ENCODE peak calls at places on chromosomes 7 and 10, in five cellular contexts. One of them, this sample, is unnamed.
A peak's percentile ranks its signal among the peaks of the same experiment; 100 is the strongest.

GRCh38 chr10:63636812-63637211 is 115.6 kb downstream of the REEP3 start:
- DNase-seq in CD4-positive, alpha-beta T cell: no peak
- DNase-seq in colonic mucosa: no peak
- DNase-seq in osteoblast: no peak
- DNase-seq in cardiac fibroblast: no peak
- DNase-seq in this sample: no peak

GRCh38 chr10:27245846-27246245 is 5.2 kb upstream of the ACBD5 start:
- DNase-seq in CD4-positive, alpha-beta T cell: no peak
- DNase-seq in colonic mucosa: no peak
- DNase-seq in osteoblast: no peak
- DNase-seq in cardiac fibroblast: no peak
- DNase-seq in this sample: no peak

GRCh38 chr7:88226886-88227516 is 7.2 kb upstream of the SRI start:
- DNase-seq in CD4-positive, alpha-beta T cell: no peak
- DNase-seq in colonic mucosa: peak; percentile 82
- DNase-seq in osteoblast: peak; percentile 38
- DNase-seq in cardiac fibroblast: peak; percentile 78
- DNase-seq in this sample: peak; percentile 78

GRCh38 chr7:21454182-21454581 is 26.3 kb downstream of the SP4 start:
- DNase-seq in CD4-positive, alpha-beta T cell: no peak
- DNase-seq in colonic mucosa: no peak
- DNase-seq in osteoblast: no peak
- DNase-seq in cardiac fibroblast: no peak
- DNase-seq in this sample: no peak

GRCh38 chr7:36526720-36527548 is 137.3 kb downstream of the ANLN start:
- DNase-seq in CD4-positive, alpha-beta T cell: no peak
- DNase-seq in colonic mucosa: no peak
- DNase-seq in osteoblast: no peak
- DNase-seq in cardiac fibroblast: peak; percentile 38
- DNase-seq in this sample: no peak

GRCh38 chr7:151247611-151248176 is 800 bp downstream of the SMARCD3 start:
- DNase-seq in CD4-positive, alpha-beta T cell: no peak
- DNase-seq in colonic mucosa: no peak
- DNase-seq in osteoblast: peak; percentile 95
- DNase-seq in cardiac fibroblast: no peak
- DNase-seq in this sample: no peak

GRCh38 chr10:88672041-88672440 is 7.8 kb downstream of the LIPF start:
- DNase-seq in CD4-positive, alpha-beta T cell: no peak
- DNase-seq in colonic mucosa: no peak
- DNase-seq in osteoblast: no peak
- DNase-seq in cardiac fibroblast: no peak
- DNase-seq in this sample: no peak

GRCh38 chr7:92696584-92696983 is 106.4 kb upstream of the FAM133B start:
- DNase-seq in CD4-positive, alpha-beta T cell: no peak
- DNase-seq in colonic mucosa: no peak
- DNase-seq in osteoblast: no peak
- DNase-seq in cardiac fibroblast: no peak
- DNase-seq in this sample: no peak

DNA sequence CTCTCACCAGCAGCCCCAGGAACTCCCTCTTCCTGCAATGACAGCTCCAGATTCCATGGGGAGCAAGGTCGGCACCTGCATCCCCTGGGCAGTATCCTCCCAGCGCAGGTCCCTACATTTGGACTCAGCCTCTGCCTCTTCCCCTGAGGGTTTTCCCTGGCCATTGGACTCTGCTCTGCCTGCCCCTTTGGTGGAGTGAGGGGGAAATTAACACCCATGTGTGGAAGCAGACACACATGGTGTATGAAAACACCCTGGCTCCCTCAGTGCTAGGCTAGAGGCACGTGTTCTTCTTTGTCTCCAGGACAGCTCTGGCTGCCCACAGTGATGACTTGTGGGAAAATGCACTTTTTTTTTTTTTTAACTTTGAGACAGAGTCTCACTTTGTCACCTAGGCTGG is 8.4 kb downstream of the PRF1 start:
- DNase-seq in CD4-positive, alpha-beta T cell: no peak
- DNase-seq in colonic mucosa: peak; percentile 11
- DNase-seq in osteoblast: peak; percentile 22
- DNase-seq in cardiac fibroblast: no peak
- DNase-seq in this sample: no peak
- TF ChIP-seq CTCF in CD4-positive, alpha-beta T cell: no peak
- TF ChIP-seq CTCF in colonic mucosa: no peak
- TF ChIP-seq CTCF in osteoblast: no peak
- TF ChIP-seq CTCF in cardiac fibroblast: no peak
- TF ChIP-seq CTCF in this sample: no peak

GRCh38 chr10:111281516-111281915 is 204.7 kb downstream of the ADRA2A start:
- DNase-seq in CD4-positive, alpha-beta T cell: no peak
- DNase-seq in colonic mucosa: no peak
- DNase-seq in osteoblast: peak; percentile 49
- DNase-seq in cardiac fibroblast: no peak
- DNase-seq in this sample: no peak
- TF ChIP-seq CTCF in CD4-positive, alpha-beta T cell: no peak
- TF ChIP-seq CTCF in colonic mucosa: no peak
- TF ChIP-seq CTCF in osteoblast: peak; percentile 35
- TF ChIP-seq CTCF in cardiac fibroblast: no peak
- TF ChIP-seq CTCF in this sample: peak; percentile 36

DNA sequence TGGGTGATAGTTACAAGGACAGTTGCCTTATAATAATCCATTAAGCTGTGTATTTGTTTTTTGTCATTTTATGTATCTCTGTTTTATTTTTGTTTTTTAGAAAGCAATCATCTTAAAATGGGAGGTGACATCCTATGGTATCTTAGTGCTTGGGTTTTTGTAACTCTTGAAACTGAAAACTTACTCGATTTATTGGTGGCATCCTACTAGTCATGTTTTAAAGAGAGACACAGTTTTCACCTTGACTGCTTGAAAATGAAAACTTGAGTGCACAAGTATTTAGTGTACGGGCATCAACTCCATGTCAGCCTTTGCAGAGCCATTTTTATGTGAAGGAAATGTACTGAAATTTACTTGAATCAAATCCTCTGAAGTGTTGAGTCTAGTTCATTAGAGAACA is 103.8 kb upstream of the SAMD8 start:
- DNase-seq in CD4-positive, alpha-beta T cell: no peak
- DNase-seq in colonic mucosa: no peak
- DNase-seq in osteoblast: no peak
- DNase-seq in cardiac fibroblast: no peak
- DNase-seq in this sample: no peak
- TF ChIP-seq CTCF in CD4-positive, alpha-beta T cell: no peak
- TF ChIP-seq CTCF in colonic mucosa: no peak
- TF ChIP-seq CTCF in osteoblast: no peak
- TF ChIP-seq CTCF in cardiac fibroblast: no peak
- TF ChIP-seq CTCF in this sample: no peak

GRCh38 chr10:129709101-129709500 is 242.1 kb downstream of the MGMT start:
- DNase-seq in CD4-positive, alpha-beta T cell: no peak
- DNase-seq in colonic mucosa: no peak
- DNase-seq in osteoblast: no peak
- DNase-seq in cardiac fibroblast: no peak
- DNase-seq in this sample: peak; percentile 22

GRCh38 chr10:129711261-129711660 is 244.2 kb downstream of the MGMT start:
- DNase-seq in CD4-positive, alpha-beta T cell: no peak
- DNase-seq in colonic mucosa: no peak
- DNase-seq in osteoblast: no peak
- DNase-seq in cardiac fibroblast: no peak
- DNase-seq in this sample: no peak

GRCh38 chr10:129712000-129712399 is 245.0 kb downstream of the MGMT start:
- DNase-seq in CD4-positive, alpha-beta T cell: no peak
- DNase-seq in colonic mucosa: no peak
- DNase-seq in osteoblast: no peak
- DNase-seq in cardiac fibroblast: no peak
- DNase-seq in this sample: no peak

GRCh38 chr10:129709627-129710509 is 242.8 kb downstream of the MGMT start:
- DNase-seq in CD4-positive, alpha-beta T cell: no peak
- DNase-seq in colonic mucosa: no peak
- DNase-seq in osteoblast: no peak
- DNase-seq in cardiac fibroblast: no peak
- DNase-seq in this sample: peak; percentile 32

DNA sequence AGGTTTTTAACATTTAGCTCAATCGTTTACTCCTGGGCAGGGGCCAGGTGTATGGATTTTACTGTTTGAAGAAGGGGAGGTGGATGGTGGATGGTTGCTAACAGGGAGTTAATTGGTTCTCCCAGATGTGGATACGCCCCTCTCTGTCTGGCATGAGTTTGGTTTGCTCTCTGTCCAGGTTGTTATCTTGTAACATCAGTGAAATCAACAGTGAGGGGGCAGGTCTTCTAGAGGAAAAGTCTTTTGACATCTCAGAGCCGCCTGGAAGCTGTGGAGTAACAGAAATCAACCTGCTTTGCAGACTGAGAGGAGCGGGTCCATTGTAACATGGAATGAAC is 243.4 kb downstream of the MGMT start:
- DNase-seq in CD4-positive, alpha-beta T cell: no peak
- DNase-seq in colonic mucosa: no peak
- DNase-seq in osteoblast: no peak
- DNase-seq in cardiac fibroblast: no peak
- DNase-seq in this sample: no peak
- TF ChIP-seq CTCF in CD4-positive, alpha-beta T cell: no peak
- TF ChIP-seq CTCF in colonic mucosa: no peak
- TF ChIP-seq CTCF in osteoblast: no peak
- TF ChIP-seq CTCF in cardiac fibroblast: no peak
- TF ChIP-seq CTCF in this sample: no peak

DNA sequence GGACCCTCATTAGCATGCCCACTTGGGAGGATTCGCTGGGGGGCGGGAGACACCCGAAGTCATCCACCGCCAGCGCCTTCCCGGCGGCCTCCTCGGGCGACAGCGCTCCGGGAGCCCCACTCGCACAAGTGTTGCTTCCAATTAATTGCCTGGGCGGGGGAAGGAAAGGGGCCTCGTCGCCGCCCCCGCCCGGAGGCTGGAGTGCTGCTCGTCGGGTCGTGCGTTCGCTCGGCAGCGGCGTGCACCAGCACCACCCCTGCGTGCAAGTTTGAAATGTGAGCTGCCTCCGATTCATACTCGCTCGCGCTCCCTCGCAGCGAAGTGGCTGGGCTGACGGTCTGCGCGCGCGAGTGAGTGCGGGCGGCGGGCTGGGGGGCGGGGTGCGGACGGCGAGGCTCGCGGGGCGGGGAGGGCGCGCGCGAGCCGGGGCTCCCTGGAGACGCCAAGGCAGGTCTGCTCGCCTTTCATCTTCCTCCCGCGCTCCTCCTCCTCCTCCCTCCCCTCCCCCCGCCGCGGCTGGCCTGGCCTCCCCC is 104.6 kb upstream of the PPIF start:
- DNase-seq in CD4-positive, alpha-beta T cell: peak; percentile 33
- DNase-seq in colonic mucosa: no peak
- DNase-seq in osteoblast: peak; percentile 100
- DNase-seq in cardiac fibroblast: peak; percentile 77
- DNase-seq in this sample: no peak
- TF ChIP-seq CTCF in CD4-positive, alpha-beta T cell: no peak
- TF ChIP-seq CTCF in colonic mucosa: no peak
- TF ChIP-seq CTCF in osteoblast: no peak
- TF ChIP-seq CTCF in cardiac fibroblast: no peak
- TF ChIP-seq CTCF in this sample: no peak

DNA sequence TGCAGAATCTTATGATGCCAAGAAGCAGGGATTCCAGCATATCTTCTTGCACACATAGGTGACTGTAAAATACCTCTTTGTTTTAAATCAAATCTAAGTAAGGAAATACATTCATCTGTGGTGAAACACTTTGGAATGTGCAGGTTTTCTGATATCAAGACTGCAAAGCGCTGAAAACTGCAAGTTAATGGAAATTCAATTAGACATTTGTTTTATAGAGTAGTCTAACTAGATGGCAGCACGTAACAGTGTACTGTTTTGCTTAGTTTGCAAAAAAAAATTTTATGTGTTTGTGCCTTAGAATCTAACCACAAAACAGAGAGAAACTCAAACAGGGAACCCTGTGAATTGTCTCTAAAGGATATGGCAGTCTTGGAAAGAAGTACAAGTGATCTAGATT is 259.2 kb downstream of the HDAC9 start:
- DNase-seq in CD4-positive, alpha-beta T cell: no peak
- DNase-seq in colonic mucosa: no peak
- DNase-seq in osteoblast: no peak
- DNase-seq in cardiac fibroblast: peak; percentile 48
- DNase-seq in this sample: no peak
- TF ChIP-seq CTCF in CD4-positive, alpha-beta T cell: no peak
- TF ChIP-seq CTCF in colonic mucosa: no peak
- TF ChIP-seq CTCF in osteoblast: no peak
- TF ChIP-seq CTCF in cardiac fibroblast: no peak
- TF ChIP-seq CTCF in this sample: peak; percentile 43

DNA sequence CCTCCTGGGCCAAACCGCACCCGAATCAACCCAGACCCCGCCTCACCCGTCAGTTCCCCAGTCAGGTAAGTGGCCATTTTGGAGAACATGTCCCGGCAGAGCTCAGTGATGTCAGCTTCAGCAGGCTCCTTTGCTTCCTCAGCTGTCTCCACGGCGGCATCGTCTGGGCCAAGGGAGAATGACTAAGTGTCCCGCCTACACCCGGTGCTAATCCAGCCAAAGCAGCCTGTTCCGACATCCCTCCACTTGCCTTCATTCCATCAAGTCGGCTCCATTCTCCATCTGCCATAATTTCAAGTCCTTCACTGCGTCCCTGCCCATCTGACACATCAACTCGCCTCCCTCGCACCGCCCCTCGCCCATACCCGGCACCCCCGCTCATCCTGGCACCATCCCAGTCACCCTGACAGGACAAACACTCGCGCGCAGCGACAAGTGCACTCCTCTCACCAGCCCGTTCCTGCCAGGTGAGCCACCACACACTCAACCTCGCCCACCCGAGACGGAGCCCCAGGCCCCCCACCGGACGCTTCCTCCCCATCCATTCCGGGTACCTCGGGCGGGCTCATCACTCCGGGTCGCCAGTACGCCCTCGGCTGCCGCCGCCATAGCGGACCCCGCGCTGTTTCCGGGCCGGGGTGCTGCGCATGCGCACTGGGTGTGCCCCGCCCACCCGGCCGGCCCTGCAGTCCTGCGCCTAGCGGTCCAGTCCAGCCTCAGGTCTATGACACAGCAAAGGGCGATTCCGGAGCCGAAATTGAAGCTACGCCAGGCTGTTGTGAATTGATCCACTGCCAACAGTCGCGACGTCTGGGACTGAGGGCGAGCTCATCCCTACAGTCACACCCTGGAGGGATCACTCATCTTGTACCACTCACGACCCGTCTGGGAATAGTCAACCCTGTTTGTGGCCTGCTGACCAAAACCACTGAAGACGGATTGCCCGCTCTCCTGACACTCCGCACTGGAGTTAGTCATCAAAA is at the start of gene BLOC1S2:
- DNase-seq in CD4-positive, alpha-beta T cell: peak; percentile 81
- DNase-seq in colonic mucosa: peak; percentile 84
- DNase-seq in osteoblast: peak; percentile 99
- DNase-seq in cardiac fibroblast: peak; percentile 89
- DNase-seq in this sample: peak; percentile 91
- TF ChIP-seq CTCF in CD4-positive, alpha-beta T cell: no peak
- TF ChIP-seq CTCF in colonic mucosa: no peak
- TF ChIP-seq CTCF in osteoblast: no peak
- TF ChIP-seq CTCF in cardiac fibroblast: no peak
- TF ChIP-seq CTCF in this sample: no peak

This sample was measured in RWPE2.